ENCODE peak calls at places on chromosome 21, in seven cellular contexts. E is activated T-cell treated with anti-CD3 and anti-CD28 coated beads for 1 hour, V is SK-N-DZ, C is foreskin fibroblast, R is activated T-helper 1 cell treated with Interleukin-2 at 50 U/mL for 16 hours, S is H9, G is Daoy. W is an unnamed sample.

GRCh38 chr21:38773108-38774061 is 32.3 kb upstream of the ETS2 start:
- DNase-seq in G (peak), R (no peak), E (no peak), V (no peak), C (peak), S (no peak), W (peak)

GRCh38 chr21:41133896-41134522 is 34.0 kb upstream of the BACE2 start:
- DNase-seq in G (peak), C (peak), R (no peak), V (peak), S (no peak), E (no peak), W (no peak)

GRCh38 chr21:46317710-46318463 is 5.8 kb downstream of the C21orf58 start:
- DNase-seq in V (no peak), R (no peak), S (peak), E (no peak), G (no peak), C (no peak), W (no peak)

GRCh38 chr21:22961248-22961647 is 1963.0 kb downstream of the NCAM2 start:
- DNase-seq in C (no peak), E (no peak), G (no peak), S (no peak), R (no peak), V (no peak), W (no peak)

GRCh38 chr21:41437754-41438153 is 11.7 kb downstream of the MX1 start:
- DNase-seq in E (no peak), C (no peak), S (no peak), G (no peak), V (no peak), R (no peak), W (no peak)

GRCh38 chr21:41832230-41833137 is 46.7 kb downstream of the PRDM15 start:
- DNase-seq in G (no peak), C (no peak), S (no peak), E (no peak), V (no peak), R (no peak), W (no peak)

GRCh38 chr21:38293113-38293512 is 36.3 kb downstream of the KCNJ15 start:
- DNase-seq in S (no peak), G (peak), R (no peak), C (no peak), E (no peak), V (no peak), W (no peak)

GRCh38 chr21:32336711-32337110 is 38.1 kb downstream of the MRAP start:
- DNase-seq in C (peak), G (no peak), V (no peak), R (no peak), S (no peak), E (no peak), W (peak)

GRCh38 chr21:26819944-26820343 is 25.3 kb downstream of the ADAMTS1 start:
- DNase-seq in G (no peak), R (no peak), S (no peak), V (no peak), C (no peak), E (no peak), W (no peak)

GRCh38 chr21:29376556-29376955 is 77.8 kb downstream of the BACH1 start:
- DNase-seq in R (peak), C (peak), S (peak), V (no peak), E (peak), G (peak), W (peak)

GRCh38 chr21:17726047-17726446 is 93.1 kb downstream of the C21orf91 start:
- DNase-seq in E (no peak), R (no peak), V (peak), G (peak), S (no peak), C (no peak), W (no peak)

GRCh38 chr21:31732891-31733520 is 1.1 kb upstream of the SCAF4 start:
- DNase-seq in R (peak), G (peak), C (peak), V (peak), S (peak), E (no peak), W (peak)

GRCh38 chr21:27466175-27466574 is 499.3 kb upstream of the ADAMTS5 start:
- DNase-seq in R (no peak), E (no peak), G (no peak), S (no peak), C (no peak), V (no peak), W (no peak)

GRCh38 chr21:35678393-35678792 is 381.9 kb downstream of the SETD4 start:
- DNase-seq in E (no peak), G (no peak), C (no peak), R (no peak), V (no peak), S (no peak), W (no peak)

GRCh38 chr21:44275041-44275440 is 10.6 kb upstream of the AIRE start:
- DNase-seq in E (no peak), V (no peak), R (no peak), S (no peak), G (no peak), C (no peak), W (no peak)

GRCh38 chr21:44779417-44780139 is 22.0 kb downstream of the UBE2G2 start:
- DNase-seq in R (no peak), C (no peak), V (no peak), E (no peak), S (no peak), G (no peak), W (no peak)